ENCODE peak calls at places on chromosome 15, in eight cellular contexts. One of them, this sample, is unnamed.

GRCh38 chr15:77568014-77568959 is 64.4 kb downstream of the LINGO1 start:
- DNase-seq in iris pigment epithelial cell: peak
- DNase-seq in NCI-H524 treated with DMSO at 0.1 percent for 48 hours: no peak
- DNase-seq in nucleus accumbens: peak
- DNase-seq in naive thymus-derived CD4-positive, alpha-beta T cell: no peak
- DNase-seq in stimulated activated CD4-positive, alpha-beta T cell treated with anti-CD3 and anti-CD28 coated beads, Interleukin-15, amount 100 ng/mL, for 24 hours: no peak
- DNase-seq in Panc1: no peak
- DNase-seq in mesendoderm: no peak
- DNase-seq in this sample: no peak

GRCh38 chr15:65087873-65088642 is 11.5 kb downstream of the KBTBD13 start:
- DNase-seq in iris pigment epithelial cell: no peak
- DNase-seq in NCI-H524 treated with DMSO at 0.1 percent for 48 hours: no peak
- DNase-seq in nucleus accumbens: peak
- DNase-seq in naive thymus-derived CD4-positive, alpha-beta T cell: no peak
- DNase-seq in stimulated activated CD4-positive, alpha-beta T cell treated with anti-CD3 and anti-CD28 coated beads, Interleukin-15, amount 100 ng/mL, for 24 hours: no peak
- DNase-seq in Panc1: no peak
- DNase-seq in mesendoderm: no peak
- DNase-seq in this sample: peak

GRCh38 chr15:69380726-69381105 is 33.4 kb upstream of the KIF23 start:
- DNase-seq in iris pigment epithelial cell: no peak
- DNase-seq in NCI-H524 treated with DMSO at 0.1 percent for 48 hours: no peak
- DNase-seq in nucleus accumbens: no peak
- DNase-seq in naive thymus-derived CD4-positive, alpha-beta T cell: no peak
- DNase-seq in stimulated activated CD4-positive, alpha-beta T cell treated with anti-CD3 and anti-CD28 coated beads, Interleukin-15, amount 100 ng/mL, for 24 hours: no peak
- DNase-seq in Panc1: no peak
- DNase-seq in mesendoderm: no peak
- DNase-seq in this sample: no peak

GRCh38 chr15:25171111-25171811 is 216.5 kb downstream of the SNRPN start:
- DNase-seq in iris pigment epithelial cell: no peak
- DNase-seq in NCI-H524 treated with DMSO at 0.1 percent for 48 hours: no peak
- DNase-seq in nucleus accumbens: no peak
- DNase-seq in naive thymus-derived CD4-positive, alpha-beta T cell: peak
- DNase-seq in stimulated activated CD4-positive, alpha-beta T cell treated with anti-CD3 and anti-CD28 coated beads, Interleukin-15, amount 100 ng/mL, for 24 hours: no peak
- DNase-seq in Panc1: no peak
- DNase-seq in mesendoderm: no peak
- DNase-seq in this sample: no peak

GRCh38 chr15:97759363-97759762 is 201.1 kb upstream of the ARRDC4 start:
- DNase-seq in iris pigment epithelial cell: peak
- DNase-seq in NCI-H524 treated with DMSO at 0.1 percent for 48 hours: no peak
- DNase-seq in nucleus accumbens: no peak
- DNase-seq in naive thymus-derived CD4-positive, alpha-beta T cell: no peak
- DNase-seq in stimulated activated CD4-positive, alpha-beta T cell treated with anti-CD3 and anti-CD28 coated beads, Interleukin-15, amount 100 ng/mL, for 24 hours: no peak
- DNase-seq in Panc1: no peak
- DNase-seq in mesendoderm: no peak
- DNase-seq in this sample: no peak

GRCh38 chr15:91968610-91969009 is 115.1 kb downstream of the SLCO3A1 start:
- DNase-seq in iris pigment epithelial cell: no peak
- DNase-seq in NCI-H524 treated with DMSO at 0.1 percent for 48 hours: no peak
- DNase-seq in nucleus accumbens: no peak
- DNase-seq in naive thymus-derived CD4-positive, alpha-beta T cell: no peak
- DNase-seq in stimulated activated CD4-positive, alpha-beta T cell treated with anti-CD3 and anti-CD28 coated beads, Interleukin-15, amount 100 ng/mL, for 24 hours: no peak
- DNase-seq in Panc1: no peak
- DNase-seq in mesendoderm: no peak
- DNase-seq in this sample: no peak

GRCh38 chr15:56838085-56838484 is 80.4 kb upstream of the TCF12 start:
- DNase-seq in iris pigment epithelial cell: no peak
- DNase-seq in NCI-H524 treated with DMSO at 0.1 percent for 48 hours: no peak
- DNase-seq in nucleus accumbens: no peak
- DNase-seq in naive thymus-derived CD4-positive, alpha-beta T cell: no peak
- DNase-seq in stimulated activated CD4-positive, alpha-beta T cell treated with anti-CD3 and anti-CD28 coated beads, Interleukin-15, amount 100 ng/mL, for 24 hours: no peak
- DNase-seq in Panc1: no peak
- DNase-seq in mesendoderm: no peak
- DNase-seq in this sample: no peak

GRCh38 chr15:77753238-77753873 is 120.6 kb upstream of the LINGO1 start:
- DNase-seq in iris pigment epithelial cell: peak
- DNase-seq in NCI-H524 treated with DMSO at 0.1 percent for 48 hours: no peak
- DNase-seq in nucleus accumbens: no peak
- DNase-seq in naive thymus-derived CD4-positive, alpha-beta T cell: no peak
- DNase-seq in stimulated activated CD4-positive, alpha-beta T cell treated with anti-CD3 and anti-CD28 coated beads, Interleukin-15, amount 100 ng/mL, for 24 hours: no peak
- DNase-seq in Panc1: no peak
- DNase-seq in mesendoderm: peak
- DNase-seq in this sample: no peak

GRCh38 chr15:66947471-66947870 is 117.9 kb upstream of the SMAD3 start:
- DNase-seq in iris pigment epithelial cell: peak
- DNase-seq in NCI-H524 treated with DMSO at 0.1 percent for 48 hours: no peak
- DNase-seq in nucleus accumbens: no peak
- DNase-seq in naive thymus-derived CD4-positive, alpha-beta T cell: no peak
- DNase-seq in stimulated activated CD4-positive, alpha-beta T cell treated with anti-CD3 and anti-CD28 coated beads, Interleukin-15, amount 100 ng/mL, for 24 hours: no peak
- DNase-seq in Panc1: no peak
- DNase-seq in mesendoderm: peak
- DNase-seq in this sample: no peak

GRCh38 chr15:92650256-92650655 is 5.3 kb downstream of the FAM174B start:
- DNase-seq in iris pigment epithelial cell: no peak
- DNase-seq in NCI-H524 treated with DMSO at 0.1 percent for 48 hours: peak
- DNase-seq in nucleus accumbens: no peak
- DNase-seq in naive thymus-derived CD4-positive, alpha-beta T cell: no peak
- DNase-seq in stimulated activated CD4-positive, alpha-beta T cell treated with anti-CD3 and anti-CD28 coated beads, Interleukin-15, amount 100 ng/mL, for 24 hours: no peak
- DNase-seq in Panc1: no peak
- DNase-seq in mesendoderm: no peak
- DNase-seq in this sample: no peak

GRCh38 chr15:89244512-89244869 is 712 bp downstream of the FANCI start:
- DNase-seq in iris pigment epithelial cell: peak
- DNase-seq in NCI-H524 treated with DMSO at 0.1 percent for 48 hours: no peak
- DNase-seq in nucleus accumbens: no peak
- DNase-seq in naive thymus-derived CD4-positive, alpha-beta T cell: no peak
- DNase-seq in stimulated activated CD4-positive, alpha-beta T cell treated with anti-CD3 and anti-CD28 coated beads, Interleukin-15, amount 100 ng/mL, for 24 hours: no peak
- DNase-seq in Panc1: no peak
- DNase-seq in mesendoderm: no peak
- DNase-seq in this sample: no peak

GRCh38 chr15:91605576-91605975 is 247.9 kb upstream of the SLCO3A1 start:
- DNase-seq in iris pigment epithelial cell: no peak
- DNase-seq in NCI-H524 treated with DMSO at 0.1 percent for 48 hours: no peak
- DNase-seq in nucleus accumbens: no peak
- DNase-seq in naive thymus-derived CD4-positive, alpha-beta T cell: no peak
- DNase-seq in stimulated activated CD4-positive, alpha-beta T cell treated with anti-CD3 and anti-CD28 coated beads, Interleukin-15, amount 100 ng/mL, for 24 hours: no peak
- DNase-seq in Panc1: no peak
- DNase-seq in mesendoderm: no peak
- DNase-seq in this sample: no peak

GRCh38 chr15:81749667-81750360 is 296.0 kb downstream of the MEX3B start:
- DNase-seq in iris pigment epithelial cell: no peak
- DNase-seq in NCI-H524 treated with DMSO at 0.1 percent for 48 hours: no peak
- DNase-seq in nucleus accumbens: no peak
- DNase-seq in naive thymus-derived CD4-positive, alpha-beta T cell: no peak
- DNase-seq in stimulated activated CD4-positive, alpha-beta T cell treated with anti-CD3 and anti-CD28 coated beads, Interleukin-15, amount 100 ng/mL, for 24 hours: no peak
- DNase-seq in Panc1: no peak
- DNase-seq in mesendoderm: no peak
- DNase-seq in this sample: peak

GRCh38 chr15:25416693-25417092 is 22.1 kb downstream of the UBE3A start:
- DNase-seq in iris pigment epithelial cell: peak
- DNase-seq in NCI-H524 treated with DMSO at 0.1 percent for 48 hours: no peak
- DNase-seq in nucleus accumbens: no peak
- DNase-seq in naive thymus-derived CD4-positive, alpha-beta T cell: no peak
- DNase-seq in stimulated activated CD4-positive, alpha-beta T cell treated with anti-CD3 and anti-CD28 coated beads, Interleukin-15, amount 100 ng/mL, for 24 hours: no peak
- DNase-seq in Panc1: no peak
- DNase-seq in mesendoderm: peak
- DNase-seq in this sample: no peak

GRCh38 chr15:43748376-43748775 is 2.1 kb downstream of the PDIA3 start:
- DNase-seq in iris pigment epithelial cell: peak
- DNase-seq in NCI-H524 treated with DMSO at 0.1 percent for 48 hours: no peak
- DNase-seq in nucleus accumbens: no peak
- DNase-seq in naive thymus-derived CD4-positive, alpha-beta T cell: no peak
- DNase-seq in stimulated activated CD4-positive, alpha-beta T cell treated with anti-CD3 and anti-CD28 coated beads, Interleukin-15, amount 100 ng/mL, for 24 hours: peak
- DNase-seq in Panc1: no peak
- DNase-seq in mesendoderm: no peak
- DNase-seq in this sample: no peak

GRCh38 chr15:82986442-82986780 is 401 bp downstream of the RAMAC start:
- DNase-seq in iris pigment epithelial cell: peak
- DNase-seq in NCI-H524 treated with DMSO at 0.1 percent for 48 hours: no peak
- DNase-seq in nucleus accumbens: no peak
- DNase-seq in naive thymus-derived CD4-positive, alpha-beta T cell: no peak
- DNase-seq in stimulated activated CD4-positive, alpha-beta T cell treated with anti-CD3 and anti-CD28 coated beads, Interleukin-15, amount 100 ng/mL, for 24 hours: no peak
- DNase-seq in Panc1: no peak
- DNase-seq in mesendoderm: no peak
- DNase-seq in this sample: no peak

GRCh38 chr15:80875568-80875967 is 96.4 kb downstream of the CEMIP start:
- DNase-seq in iris pigment epithelial cell: peak
- DNase-seq in NCI-H524 treated with DMSO at 0.1 percent for 48 hours: no peak
- DNase-seq in nucleus accumbens: peak
- DNase-seq in naive thymus-derived CD4-positive, alpha-beta T cell: no peak
- DNase-seq in stimulated activated CD4-positive, alpha-beta T cell treated with anti-CD3 and anti-CD28 coated beads, Interleukin-15, amount 100 ng/mL, for 24 hours: no peak
- DNase-seq in Panc1: no peak
- DNase-seq in mesendoderm: no peak
- DNase-seq in this sample: peak

GRCh38 chr15:29275855-29276254 is 6.2 kb upstream of the NSMCE3 start:
- DNase-seq in iris pigment epithelial cell: no peak
- DNase-seq in NCI-H524 treated with DMSO at 0.1 percent for 48 hours: no peak
- DNase-seq in nucleus accumbens: no peak
- DNase-seq in naive thymus-derived CD4-positive, alpha-beta T cell: no peak
- DNase-seq in stimulated activated CD4-positive, alpha-beta T cell treated with anti-CD3 and anti-CD28 coated beads, Interleukin-15, amount 100 ng/mL, for 24 hours: no peak
- DNase-seq in Panc1: no peak
- DNase-seq in mesendoderm: no peak
- DNase-seq in this sample: no peak

GRCh38 chr15:64452988-64453688 is 7.2 kb upstream of the ZNF609 start:
- DNase-seq in iris pigment epithelial cell: peak
- DNase-seq in NCI-H524 treated with DMSO at 0.1 percent for 48 hours: peak
- DNase-seq in nucleus accumbens: peak
- DNase-seq in naive thymus-derived CD4-positive, alpha-beta T cell: no peak
- DNase-seq in stimulated activated CD4-positive, alpha-beta T cell treated with anti-CD3 and anti-CD28 coated beads, Interleukin-15, amount 100 ng/mL, for 24 hours: no peak
- DNase-seq in Panc1: no peak
- DNase-seq in mesendoderm: no peak
- DNase-seq in this sample: no peak

GRCh38 chr15:96947830-96948229 is 617.3 kb downstream of the NR2F2 start:
- DNase-seq in iris pigment epithelial cell: peak
- DNase-seq in NCI-H524 treated with DMSO at 0.1 percent for 48 hours: peak
- DNase-seq in nucleus accumbens: no peak
- DNase-seq in naive thymus-derived CD4-positive, alpha-beta T cell: no peak
- DNase-seq in stimulated activated CD4-positive, alpha-beta T cell treated with anti-CD3 and anti-CD28 coated beads, Interleukin-15, amount 100 ng/mL, for 24 hours: no peak
- DNase-seq in Panc1: no peak
- DNase-seq in mesendoderm: peak
- DNase-seq in this sample: no peak

GRCh38 chr15:92118162-92118935 is 264.8 kb downstream of the SLCO3A1 start:
- DNase-seq in iris pigment epithelial cell: no peak
- DNase-seq in NCI-H524 treated with DMSO at 0.1 percent for 48 hours: no peak
- DNase-seq in nucleus accumbens: no peak
- DNase-seq in naive thymus-derived CD4-positive, alpha-beta T cell: no peak
- DNase-seq in stimulated activated CD4-positive, alpha-beta T cell treated with anti-CD3 and anti-CD28 coated beads, Interleukin-15, amount 100 ng/mL, for 24 hours: no peak
- DNase-seq in Panc1: no peak
- DNase-seq in mesendoderm: peak
- DNase-seq in this sample: no peak

GRCh38 chr15:68220967-68221366 is 8.6 kb downstream of the CLN6 start:
- DNase-seq in iris pigment epithelial cell: no peak
- DNase-seq in NCI-H524 treated with DMSO at 0.1 percent for 48 hours: no peak
- DNase-seq in nucleus accumbens: no peak
- DNase-seq in naive thymus-derived CD4-positive, alpha-beta T cell: no peak
- DNase-seq in stimulated activated CD4-positive, alpha-beta T cell treated with anti-CD3 and anti-CD28 coated beads, Interleukin-15, amount 100 ng/mL, for 24 hours: no peak
- DNase-seq in Panc1: no peak
- DNase-seq in mesendoderm: no peak
- DNase-seq in this sample: no peak

GRCh38 chr15:74312445-74313007 is 54.9 kb downstream of the CYP11A1 start:
- DNase-seq in iris pigment epithelial cell: no peak
- DNase-seq in NCI-H524 treated with DMSO at 0.1 percent for 48 hours: peak
- DNase-seq in nucleus accumbens: no peak
- DNase-seq in naive thymus-derived CD4-positive, alpha-beta T cell: no peak
- DNase-seq in stimulated activated CD4-positive, alpha-beta T cell treated with anti-CD3 and anti-CD28 coated beads, Interleukin-15, amount 100 ng/mL, for 24 hours: no peak
- DNase-seq in Panc1: no peak
- DNase-seq in mesendoderm: no peak
- DNase-seq in this sample: no peak

GRCh38 chr15:98948456-98948855 is 59.1 kb downstream of the PGPEP1L start:
- DNase-seq in iris pigment epithelial cell: no peak
- DNase-seq in NCI-H524 treated with DMSO at 0.1 percent for 48 hours: no peak
- DNase-seq in nucleus accumbens: no peak
- DNase-seq in naive thymus-derived CD4-positive, alpha-beta T cell: no peak
- DNase-seq in stimulated activated CD4-positive, alpha-beta T cell treated with anti-CD3 and anti-CD28 coated beads, Interleukin-15, amount 100 ng/mL, for 24 hours: no peak
- DNase-seq in Panc1: no peak
- DNase-seq in mesendoderm: no peak
- DNase-seq in this sample: no peak

GRCh38 chr15:27087651-27088583 is 116.9 kb downstream of the GABRG3 start:
- DNase-seq in iris pigment epithelial cell: no peak
- DNase-seq in NCI-H524 treated with DMSO at 0.1 percent for 48 hours: no peak
- DNase-seq in nucleus accumbens: no peak
- DNase-seq in naive thymus-derived CD4-positive, alpha-beta T cell: no peak
- DNase-seq in stimulated activated CD4-positive, alpha-beta T cell treated with anti-CD3 and anti-CD28 coated beads, Interleukin-15, amount 100 ng/mL, for 24 hours: no peak
- DNase-seq in Panc1: no peak
- DNase-seq in mesendoderm: no peak
- DNase-seq in this sample: no peak

GRCh38 chr15:96732704-96733103 is 402.2 kb downstream of the NR2F2 start:
- DNase-seq in iris pigment epithelial cell: no peak
- DNase-seq in NCI-H524 treated with DMSO at 0.1 percent for 48 hours: no peak
- DNase-seq in nucleus accumbens: no peak
- DNase-seq in naive thymus-derived CD4-positive, alpha-beta T cell: no peak
- DNase-seq in stimulated activated CD4-positive, alpha-beta T cell treated with anti-CD3 and anti-CD28 coated beads, Interleukin-15, amount 100 ng/mL, for 24 hours: no peak
- DNase-seq in Panc1: no peak
- DNase-seq in mesendoderm: no peak
- DNase-seq in this sample: no peak

GRCh38 chr15:56074866-56075265 is 81.5 kb upstream of the NEDD4 start:
- DNase-seq in iris pigment epithelial cell: no peak
- DNase-seq in NCI-H524 treated with DMSO at 0.1 percent for 48 hours: no peak
- DNase-seq in nucleus accumbens: no peak
- DNase-seq in naive thymus-derived CD4-positive, alpha-beta T cell: no peak
- DNase-seq in stimulated activated CD4-positive, alpha-beta T cell treated with anti-CD3 and anti-CD28 coated beads, Interleukin-15, amount 100 ng/mL, for 24 hours: no peak
- DNase-seq in Panc1: no peak
- DNase-seq in mesendoderm: no peak
- DNase-seq in this sample: no peak

GRCh38 chr15:63292771-63293170 is 15.4 kb downstream of the APH1B start:
- DNase-seq in iris pigment epithelial cell: peak
- DNase-seq in NCI-H524 treated with DMSO at 0.1 percent for 48 hours: no peak
- DNase-seq in nucleus accumbens: no peak
- DNase-seq in naive thymus-derived CD4-positive, alpha-beta T cell: no peak
- DNase-seq in stimulated activated CD4-positive, alpha-beta T cell treated with anti-CD3 and anti-CD28 coated beads, Interleukin-15, amount 100 ng/mL, for 24 hours: no peak
- DNase-seq in Panc1: no peak
- DNase-seq in mesendoderm: no peak
- DNase-seq in this sample: no peak

GRCh38 chr15:55256281-55257013 is 33.2 kb downstream of the RAB27A start:
- DNase-seq in iris pigment epithelial cell: no peak
- DNase-seq in NCI-H524 treated with DMSO at 0.1 percent for 48 hours: no peak
- DNase-seq in nucleus accumbens: no peak
- DNase-seq in naive thymus-derived CD4-positive, alpha-beta T cell: no peak
- DNase-seq in stimulated activated CD4-positive, alpha-beta T cell treated with anti-CD3 and anti-CD28 coated beads, Interleukin-15, amount 100 ng/mL, for 24 hours: no peak
- DNase-seq in Panc1: no peak
- DNase-seq in mesendoderm: no peak
- DNase-seq in this sample: no peak

GRCh38 chr15:90531147-90531546 is 1.4 kb downstream of the CRTC3 start:
- DNase-seq in iris pigment epithelial cell: peak
- DNase-seq in NCI-H524 treated with DMSO at 0.1 percent for 48 hours: no peak
- DNase-seq in nucleus accumbens: no peak
- DNase-seq in naive thymus-derived CD4-positive, alpha-beta T cell: no peak
- DNase-seq in stimulated activated CD4-positive, alpha-beta T cell treated with anti-CD3 and anti-CD28 coated beads, Interleukin-15, amount 100 ng/mL, for 24 hours: no peak
- DNase-seq in Panc1: no peak
- DNase-seq in mesendoderm: no peak
- DNase-seq in this sample: no peak

GRCh38 chr15:75403892-75404291 is 35.5 kb upstream of the MAN2C1 start:
- DNase-seq in iris pigment epithelial cell: no peak
- DNase-seq in NCI-H524 treated with DMSO at 0.1 percent for 48 hours: no peak
- DNase-seq in nucleus accumbens: no peak
- DNase-seq in naive thymus-derived CD4-positive, alpha-beta T cell: no peak
- DNase-seq in stimulated activated CD4-positive, alpha-beta T cell treated with anti-CD3 and anti-CD28 coated beads, Interleukin-15, amount 100 ng/mL, for 24 hours: no peak
- DNase-seq in Panc1: no peak
- DNase-seq in mesendoderm: no peak
- DNase-seq in this sample: no peak

GRCh38 chr15:42151012-42151615 is 5.3 kb downstream of the PLA2G4F start:
- DNase-seq in iris pigment epithelial cell: no peak
- DNase-seq in NCI-H524 treated with DMSO at 0.1 percent for 48 hours: no peak
- DNase-seq in nucleus accumbens: no peak
- DNase-seq in naive thymus-derived CD4-positive, alpha-beta T cell: no peak
- DNase-seq in stimulated activated CD4-positive, alpha-beta T cell treated with anti-CD3 and anti-CD28 coated beads, Interleukin-15, amount 100 ng/mL, for 24 hours: no peak
- DNase-seq in Panc1: no peak
- DNase-seq in mesendoderm: no peak
- DNase-seq in this sample: no peak

GRCh38 chr15:101359365-101359947 is 64.4 kb upstream of the SNRPA1 start:
- DNase-seq in iris pigment epithelial cell: peak
- DNase-seq in NCI-H524 treated with DMSO at 0.1 percent for 48 hours: no peak
- DNase-seq in nucleus accumbens: no peak
- DNase-seq in naive thymus-derived CD4-positive, alpha-beta T cell: no peak
- DNase-seq in stimulated activated CD4-positive, alpha-beta T cell treated with anti-CD3 and anti-CD28 coated beads, Interleukin-15, amount 100 ng/mL, for 24 hours: no peak
- DNase-seq in Panc1: peak
- DNase-seq in mesendoderm: no peak
- DNase-seq in this sample: no peak